ENCODE peak calls at places on chromosomes 7 and 10, in four cellular contexts. B is hepatocyte, C is fibroblast of mammary gland, S is SK-N-SH. Q is an unnamed sample.
A peak's percentile ranks its signal among the peaks of the same experiment; 100 is the strongest.

GRCh38 chr10:97575101-97575668 is 2.6 kb downstream of the ANKRD2 start:
- DNase-seq in B (no peak), C (no peak), S (peak; percentile 45), Q (peak; percentile 5)

GRCh38 chr7:65239707-65240352 is 133.8 kb upstream of the ZNF92 start:
- DNase-seq in B (peak; percentile 60), C (no peak), S (peak; percentile 98), Q (no peak)

GRCh38 chr10:102670871-102671434 is 26.7 kb downstream of the TRIM8 start:
- DNase-seq in B (no peak), C (no peak), S (peak; percentile 39), Q (no peak)

GRCh38 chr7:22255342-22255741 is 101.6 kb downstream of the RAPGEF5 start:
- DNase-seq in B (no peak), C (no peak), S (no peak), Q (no peak)

GRCh38 chr7:129605960-129606644 is 5.4 kb upstream of the NRF1 start:
- DNase-seq in B (no peak), C (no peak), S (no peak), Q (no peak)

GRCh38 chr7:25305831-25306230 is 77.5 kb upstream of the NPVF start:
- DNase-seq in B (no peak), C (peak; percentile 36), S (no peak), Q (no peak)

GRCh38 chr10:118568327-118568848 is 27.1 kb downstream of the PRLHR start:
- DNase-seq in B (peak; percentile 81), C (peak; percentile 75), S (peak; percentile 63), Q (peak; percentile 57)

GRCh38 chr7:84997626-84998025 is 189.2 kb downstream of the SEMA3D start:
- DNase-seq in B (no peak), C (no peak), S (no peak), Q (no peak)

GRCh38 chr7:95817846-95818245 is 45.5 kb downstream of the DYNC1I1 start:
- DNase-seq in B (no peak), C (no peak), S (no peak), Q (no peak)

GRCh38 chr7:51209426-51209825 is 107.2 kb downstream of the COBL start:
- DNase-seq in B (no peak), C (no peak), S (no peak), Q (no peak)

GRCh38 chr7:151740180-151740845 is 136.6 kb downstream of the PRKAG2 start:
- DNase-seq in B (no peak), C (no peak), S (no peak), Q (no peak)

GRCh38 chr10:88045544-88046415 is 182.4 kb downstream of the PTEN start:
- DNase-seq in B (no peak), C (peak; percentile 15), S (no peak), Q (no peak)

GRCh38 chr10:46556515-46557318 is at the start of gene GPRIN2:
- DNase-seq in B (peak; percentile 76), C (no peak), S (peak; percentile 82), Q (no peak)

GRCh38 chr7:44172803-44173424 is 16.3 kb downstream of the GCK start:
- DNase-seq in B (no peak), C (no peak), S (no peak), Q (no peak)

GRCh38 chr7:116653204-116653603 is 18.8 kb upstream of the MET start:
- DNase-seq in B (peak; percentile 45), C (peak; percentile 69), S (no peak), Q (peak; percentile 69)

GRCh38 chr7:2001601-2002442 is 230.9 kb downstream of the MAD1L1 start:
- DNase-seq in B (no peak), C (no peak), S (no peak), Q (no peak)

GRCh38 chr7:4013793-4014192 is 668.3 kb upstream of the FOXK1 start:
- DNase-seq in B (no peak), C (no peak), S (peak; percentile 55), Q (no peak)

GRCh38 chr7:29102554-29103151 is 43.7 kb downstream of the CPVL start:
- DNase-seq in B (peak; percentile 74), C (peak; percentile 70), S (peak; percentile 67), Q (peak; percentile 70)

GRCh38 chr10:24871501-24871900 is 80.9 kb downstream of the PRTFDC1 start:
- DNase-seq in B (no peak), C (no peak), S (no peak), Q (no peak)

DNA sequence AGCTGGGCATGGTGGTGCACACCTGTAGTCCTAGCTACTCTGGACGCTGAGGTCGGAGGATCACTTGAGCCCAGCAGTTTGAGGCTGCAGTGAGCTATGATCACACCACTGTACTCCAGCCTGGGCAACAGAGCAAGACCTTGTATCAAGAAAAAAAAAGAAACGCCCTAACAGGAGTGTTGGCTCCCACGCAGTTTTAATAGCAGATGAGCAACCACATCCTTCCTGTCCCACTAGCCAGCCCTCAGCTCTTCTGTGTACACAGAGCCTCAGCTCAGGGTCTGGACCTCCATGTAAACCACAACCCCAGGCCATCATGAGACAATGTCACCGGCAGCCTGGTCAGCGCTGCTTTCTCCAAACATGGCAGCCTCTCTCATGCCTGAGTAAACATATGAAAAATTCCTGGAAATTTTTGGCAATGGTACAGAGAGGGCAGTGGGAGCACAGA is 108.2 kb downstream of the PIP4K2A start:
- DNase-seq in B (no peak), C (peak; percentile 78), S (no peak), Q (peak; percentile 13)
- H3K4me3 ChIP-seq in B (no peak overlapping the region), C (no peak overlapping the region), S (no peak overlapping the region), Q (no peak overlapping the region)

GRCh38 chr10:36886303-36886891 is 239.0 kb upstream of the ANKRD30A start:
- DNase-seq in B (no peak), C (no peak), S (no peak), Q (no peak)

GRCh38 chr10:36885746-36886145 is 239.7 kb upstream of the ANKRD30A start:
- DNase-seq in B (no peak), C (no peak), S (no peak), Q (no peak)

DNA sequence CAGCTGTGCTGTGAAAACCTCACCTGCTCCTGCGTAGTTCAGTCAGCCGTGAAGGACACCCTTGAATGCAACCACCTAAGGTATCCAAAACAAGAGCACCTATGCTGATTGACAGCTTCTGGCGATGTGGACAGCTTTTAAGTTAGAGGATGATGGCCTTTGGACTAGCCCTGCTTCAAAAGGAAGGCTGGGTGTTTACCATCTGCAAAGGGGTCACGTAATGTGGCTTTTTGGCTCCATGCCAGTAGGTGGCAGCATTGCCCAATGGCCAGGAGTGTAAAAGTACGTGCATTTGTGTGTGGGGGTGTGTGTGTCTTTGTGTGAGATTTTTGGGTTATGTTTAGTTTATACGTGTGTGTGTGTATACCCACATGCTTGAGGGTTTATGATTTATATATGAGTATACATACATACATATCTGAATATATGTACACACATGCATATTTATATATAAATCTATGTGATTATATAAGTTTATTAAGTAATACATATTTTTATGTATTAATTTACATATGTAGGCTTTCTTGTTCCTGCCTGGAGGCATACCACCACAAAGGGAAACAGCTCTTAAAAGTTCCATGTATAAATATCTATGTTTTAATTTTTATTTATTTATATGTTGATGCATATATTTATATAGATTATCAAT is 236.3 kb upstream of the ANKRD30A start:
- DNase-seq in B (peak; percentile 59), C (peak; percentile 20), S (peak; percentile 36), Q (peak; percentile 3)
- TF ChIP-seq CTCF in B (peak; percentile 37), C (peak; percentile 17), S (peak; percentile 49), Q (no peak)

GRCh38 chr10:127137391-127137790 is 59.0 kb downstream of the INSYN2A start:
- DNase-seq in B (no peak), C (no peak), S (no peak), Q (no peak)
- H3K4me3 ChIP-seq in B (no peak overlapping the region), C (no peak overlapping the region), S (no peak overlapping the region), Q (no peak overlapping the region)

DNA sequence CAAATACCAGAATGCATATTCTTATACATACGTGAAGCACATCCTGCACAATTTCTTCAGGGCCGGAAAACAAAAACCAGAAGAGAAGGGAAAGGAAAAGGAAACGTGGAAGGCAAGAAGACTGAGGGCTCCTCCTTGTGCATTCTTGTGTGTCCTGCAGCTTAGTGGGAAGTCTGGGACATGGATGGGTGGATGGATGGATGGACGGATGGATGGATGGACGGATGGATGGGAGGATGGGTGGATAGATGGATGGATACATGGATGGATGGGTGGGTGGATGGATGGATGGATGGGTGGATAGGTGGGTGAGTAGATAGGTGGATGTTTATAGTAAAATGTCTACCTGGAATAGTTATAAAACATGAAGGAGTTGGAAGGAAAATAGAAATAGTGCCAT is 30.8 kb upstream of the SLC35B4 start:
- DNase-seq in B (no peak), C (no peak), S (no peak), Q (no peak)
- TF ChIP-seq CTCF in B (no peak), C (peak; percentile 17), S (peak; percentile 21), Q (peak; percentile 23)

DNA sequence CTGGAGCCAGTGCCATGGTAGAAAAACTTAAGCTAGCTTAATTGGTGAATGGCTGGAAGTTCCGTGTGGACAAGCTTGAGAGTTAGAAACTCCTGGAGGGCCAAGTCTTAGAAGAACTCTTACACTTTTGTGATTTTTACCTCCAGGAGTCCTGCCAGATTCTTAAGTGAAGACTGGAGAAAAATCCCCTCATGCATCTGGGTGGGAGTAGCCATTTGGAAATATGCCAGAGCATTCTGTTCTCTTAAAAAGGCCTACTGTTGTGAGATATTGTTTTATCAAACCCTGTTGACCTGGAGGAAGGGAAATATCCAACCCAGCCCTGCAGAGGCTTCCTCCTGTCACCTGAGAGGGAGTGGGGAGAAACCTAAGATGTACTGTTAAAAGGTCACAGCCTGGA is 17.6 kb upstream of the MCM10 start:
- DNase-seq in B (no peak), C (no peak), S (no peak), Q (no peak)
- H3K4me3 ChIP-seq in B (no peak overlapping the region), C (no peak overlapping the region), S (no peak overlapping the region), Q (no peak overlapping the region)

GRCh38 chr7:36951257-36951697 is 227.0 kb upstream of the AOAH start:
- DNase-seq in B (no peak), C (no peak), S (no peak), Q (no peak)
- TF ChIP-seq CTCF in B (no peak), C (no peak), S (no peak), Q (no peak)

GRCh38 chr7:30915751-30916150 is 4.1 kb downstream of the AQP1 start:
- DNase-seq in B (no peak), C (no peak), S (no peak), Q (no peak)

GRCh38 chr7:30918676-30919075 is 7.0 kb downstream of the AQP1 start:
- DNase-seq in B (no peak), C (no peak), S (no peak), Q (no peak)

GRCh38 chr7:30916255-30916654 is 4.6 kb downstream of the AQP1 start:
- DNase-seq in B (no peak), C (no peak), S (no peak), Q (no peak)

GRCh38 chr7:30916767-30917166 is 5.1 kb downstream of the AQP1 start:
- DNase-seq in B (no peak), C (no peak), S (no peak), Q (no peak)

DNA sequence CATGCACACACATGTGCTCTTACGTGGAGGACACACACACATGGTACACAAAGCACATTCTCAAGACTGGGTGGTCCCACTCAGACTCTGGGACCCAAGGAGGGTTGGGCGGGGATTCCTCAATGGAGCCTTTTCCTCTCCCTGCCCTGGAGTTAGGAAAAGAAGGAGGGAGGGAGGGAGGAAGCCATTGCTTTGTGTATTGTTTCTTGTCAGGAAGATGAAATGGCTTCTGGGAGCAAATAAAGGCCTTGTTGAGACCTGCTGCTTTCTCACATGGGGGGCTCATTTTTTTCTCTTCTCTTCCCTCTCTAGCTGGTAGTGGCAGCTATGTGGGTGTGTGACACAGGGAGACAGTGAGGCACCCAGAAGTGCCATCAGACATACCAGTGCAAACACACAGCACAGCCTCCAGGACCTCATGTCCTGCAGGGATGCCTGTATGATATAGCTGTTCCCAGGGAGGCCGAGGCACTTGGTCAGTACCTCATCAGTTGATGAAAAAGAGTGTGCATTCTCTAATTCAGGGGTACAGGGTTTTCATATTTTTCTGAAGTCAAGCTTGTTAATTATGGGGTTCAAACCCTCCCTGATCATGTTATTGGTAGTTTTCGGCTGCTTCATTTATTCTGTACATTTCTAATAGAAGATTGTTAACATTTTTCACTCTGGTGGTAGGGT is 5.7 kb downstream of the AQP1 start:
- DNase-seq in B (no peak), C (no peak), S (no peak), Q (no peak)
- H3K4me3 ChIP-seq in B (no peak overlapping the region), C (no peak overlapping the region), S (no peak overlapping the region), Q (no peak overlapping the region)

GRCh38 chr7:99837649-99838361 is 10.0 kb downstream of the CYP3A43 start:
- DNase-seq in B (peak; percentile 40), C (peak; percentile 38), S (no peak), Q (peak; percentile 8)
- TF ChIP-seq CTCF in B (peak; percentile 48), C (peak; percentile 24), S (peak; percentile 7), Q (peak; percentile 16)